ENCODE peak calls at places on chromosomes 4 and X, in eight cellular contexts. H is adrenal gland, F is SK-N-SH, C is K562, G is HCT116, T is keratinocyte, K is fibroblast of lung, O is cardiac muscle cell. X is an unnamed sample.

GRCh38 chr4:7542781-7543180 is 108.1 kb upstream of the PSAPL1 start:
- DNase-seq in H (no peak), F (no peak), C (no peak), G (no peak), T (no peak), K (no peak), O (no peak), X (no peak)

GRCh38 chr4:176906693-176907092 is 114.0 kb upstream of the VEGFC start:
- DNase-seq in H (no peak), F (no peak), C (no peak), G (no peak), T (no peak), K (no peak), O (no peak), X (no peak)

GRCh38 chr4:53790286-53790685 is 199.0 kb upstream of the LNX1 start:
- DNase-seq in H (no peak), F (no peak), C (no peak), G (no peak), T (no peak), K (no peak), O (no peak), X (no peak)

GRCh38 chr4:76192221-76192620 is 21.4 kb downstream of the SCARB2 start:
- DNase-seq in H (no peak), F (no peak), C (no peak), G (no peak), T (no peak), K (no peak), O (no peak), X (no peak)

GRCh38 chrX:24294619-24295018 is 19.2 kb downstream of the SUPT20HL2 start:
- DNase-seq in H (no peak), F (peak; percentile 31), C (no peak), G (no peak), T (no peak), K (no peak), O (peak; percentile 58), X (no peak)

GRCh38 chrX:136909119-136909705 is 28.7 kb upstream of the RBMX start:
- DNase-seq in H (peak; percentile 80), F (peak; percentile 93), C (peak; percentile 93), G (peak; percentile 24), T (no peak), K (peak; percentile 58), O (peak; percentile 84), X (peak; percentile 89)

GRCh38 chr4:77560170-77560569 is 45.5 kb upstream of the CXCL13 start:
- DNase-seq in H (no peak), F (no peak), C (no peak), G (no peak), T (no peak), K (no peak), O (no peak), X (no peak)

GRCh38 chr4:1762264-1763010 is 30.7 kb upstream of the FGFR3 start:
- DNase-seq in H (no peak), F (no peak), C (no peak), G (no peak), T (no peak), K (no peak), O (no peak), X (no peak)

GRCh38 chrX:38305971-38306370 is 21.3 kb downstream of the RPGR start:
- DNase-seq in H (no peak), F (no peak), C (no peak), G (no peak), T (no peak), K (peak; percentile 75), O (peak; percentile 77), X (no peak)

GRCh38 chr4:76341063-76341462 is 34.5 kb downstream of the STBD1 start:
- DNase-seq in H (no peak), F (no peak), C (peak; percentile 51), G (no peak), T (no peak), K (peak; percentile 77), O (peak; percentile 78), X (no peak)

GRCh38 chr4:8185280-8185679 is 13.8 kb upstream of the SH3TC1 start:
- DNase-seq in H (no peak), F (no peak), C (no peak), G (no peak), T (no peak), K (peak; percentile 51), O (peak; percentile 80), X (no peak)

GRCh38 chrX:154490414-154491083 is at the start of gene SLC10A3:
- DNase-seq in H (peak; percentile 94), F (peak; percentile 93), C (peak; percentile 88), G (peak; percentile 89), T (peak; percentile 60), K (peak; percentile 92), O (peak; percentile 95), X (peak; percentile 96)
- TF ChIP-seq CTCF in H (no peak), F (peak; percentile 15), C (peak; percentile 21), G (no peak), T (no peak), K (peak; percentile 2), O (no peak), X (no peak)

DNA sequence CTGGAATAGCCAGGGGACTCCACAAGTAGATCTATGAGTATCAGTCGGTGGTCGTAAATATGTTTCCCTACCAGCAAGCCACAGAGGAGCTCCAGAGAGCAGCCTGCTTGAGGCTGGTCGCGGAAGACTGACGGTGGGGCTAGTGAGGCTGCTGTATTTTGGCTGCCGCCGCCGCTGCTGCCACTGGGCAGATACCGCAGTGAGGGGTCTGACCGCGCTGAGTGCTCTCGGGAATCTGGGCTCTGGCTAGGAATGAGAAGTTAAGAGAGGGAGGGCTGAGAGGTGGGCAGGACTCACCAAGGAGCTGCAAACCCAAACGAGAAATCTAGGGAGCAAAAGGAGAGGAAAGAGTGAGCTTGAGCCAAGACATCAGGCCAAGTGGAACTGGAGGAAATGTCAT is at the start of gene EXOC1L:
- DNase-seq in H (no peak), F (peak; percentile 75), C (peak; percentile 14), G (no peak), T (no peak), K (peak; percentile 37), O (peak; percentile 52), X (no peak)
- H3K4me3 ChIP-seq in H (no peak within 1 kb of the TSS), F (peak within 1 kb of the TSS; percentile 42), C (peak within 1 kb of the TSS; percentile 32), G (no peak within 1 kb of the TSS), T (no peak within 1 kb of the TSS), K (no peak within 1 kb of the TSS), O (no peak within 1 kb of the TSS), X (peak within 1 kb of the TSS; percentile 64)

DNA sequence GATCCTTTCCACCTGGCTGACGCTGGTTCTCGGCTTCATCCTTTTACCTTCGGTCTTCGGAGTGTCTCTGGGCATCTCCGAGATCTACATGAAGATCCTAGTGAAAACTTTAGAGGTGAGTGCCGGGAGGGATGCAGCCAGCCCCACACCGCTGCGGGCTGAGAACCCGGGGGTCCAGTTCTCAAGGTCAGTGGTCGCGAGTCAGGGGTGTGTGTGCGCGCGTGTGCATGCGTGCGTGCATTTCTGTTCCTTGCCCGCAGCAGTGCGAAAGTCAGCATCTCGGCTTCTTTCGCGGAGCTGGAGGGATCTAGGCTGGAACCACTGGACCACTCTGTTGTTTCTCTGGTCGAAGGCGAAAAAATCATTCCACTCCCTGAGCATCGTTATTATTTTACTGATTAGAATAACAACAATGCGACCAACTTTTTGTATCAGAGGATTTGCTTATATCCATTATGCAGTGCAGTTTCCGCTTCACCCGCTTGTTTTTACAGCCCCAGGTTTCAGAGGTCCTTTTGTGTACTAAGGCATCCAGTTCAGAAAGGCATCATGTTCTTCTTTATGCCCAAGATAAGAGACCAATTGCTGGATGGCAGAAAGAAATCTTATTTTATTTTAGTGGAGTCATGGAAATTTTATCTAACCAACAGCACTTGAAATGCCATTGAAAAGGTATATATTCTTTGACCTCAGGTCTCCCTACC is 893 bp downstream of the GPAT3 start:
- DNase-seq in H (no peak), F (no peak), C (no peak), G (no peak), T (no peak), K (no peak), O (no peak), X (no peak)
- H3K27ac ChIP-seq in H (no peak overlapping the region), F (no peak overlapping the region), C (peak overlapping the region; percentile 54), G (peak overlapping the region; percentile 71), T (peak overlapping the region; percentile 58), K (peak overlapping the region; percentile 82), O (no peak overlapping the region), X (no peak overlapping the region)

DNA sequence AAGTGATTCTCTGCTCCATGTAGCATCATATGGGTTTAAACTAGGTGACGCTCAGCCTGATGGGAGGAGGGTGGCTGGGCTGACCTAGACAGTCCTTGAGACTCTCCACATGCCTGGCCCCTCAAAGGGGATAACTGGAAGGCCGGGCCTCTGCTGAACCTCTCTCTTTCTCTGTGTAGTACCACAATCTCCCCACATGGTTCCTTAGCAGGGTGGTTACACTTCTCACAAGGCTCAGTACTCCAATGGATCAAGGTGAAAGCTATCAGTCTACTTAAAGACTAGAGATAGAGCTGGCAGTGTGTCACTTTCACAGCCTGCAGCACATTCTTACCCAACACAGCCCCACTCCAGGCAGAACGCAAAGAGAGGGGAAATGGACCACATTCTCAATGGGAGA is 80.4 kb downstream of the LDB2 start:
- DNase-seq in H (no peak), F (no peak), C (no peak), G (no peak), T (no peak), K (no peak), O (no peak), X (no peak)
- TF ChIP-seq CTCF in H (no peak), F (no peak), C (no peak), G (no peak), T (no peak), K (no peak), O (no peak), X (no peak)